ENCODE peak calls at places on chromosomes 13 and 19, in eight cellular contexts. One of them, this sample, is unnamed.

GRCh38 chr13:78609464-78610205 is 6.3 kb upstream of the POU4F1 start:
- DNase-seq in AG09319: no peak
- DNase-seq in heart left ventricle: no peak
- DNase-seq in hypothalamus: no peak
- DNase-seq in activated naive CD4-positive, alpha-beta T cell treated with Interleukin-2 at 50 U/mL for 16 hours: no peak
- DNase-seq in D721Med: no peak
- DNase-seq in NCI-H1092: peak
- DNase-seq in HFFc6: no peak
- DNase-seq in this sample: no peak

GRCh38 chr13:30376426-30377311 is 45.6 kb upstream of the UBE2L5 start:
- DNase-seq in AG09319: no peak
- DNase-seq in heart left ventricle: no peak
- DNase-seq in hypothalamus: no peak
- DNase-seq in activated naive CD4-positive, alpha-beta T cell treated with Interleukin-2 at 50 U/mL for 16 hours: peak
- DNase-seq in D721Med: no peak
- DNase-seq in NCI-H1092: no peak
- DNase-seq in HFFc6: no peak
- DNase-seq in this sample: no peak

GRCh38 chr19:15251749-15252397 is 19.6 kb upstream of the EPHX3 start:
- DNase-seq in AG09319: peak
- DNase-seq in heart left ventricle: peak
- DNase-seq in hypothalamus: no peak
- DNase-seq in activated naive CD4-positive, alpha-beta T cell treated with Interleukin-2 at 50 U/mL for 16 hours: no peak
- DNase-seq in D721Med: no peak
- DNase-seq in NCI-H1092: no peak
- DNase-seq in HFFc6: peak
- DNase-seq in this sample: peak

GRCh38 chr13:28613562-28613961 is 45.4 kb upstream of the POMP start:
- DNase-seq in AG09319: no peak
- DNase-seq in heart left ventricle: no peak
- DNase-seq in hypothalamus: no peak
- DNase-seq in activated naive CD4-positive, alpha-beta T cell treated with Interleukin-2 at 50 U/mL for 16 hours: no peak
- DNase-seq in D721Med: no peak
- DNase-seq in NCI-H1092: no peak
- DNase-seq in HFFc6: no peak
- DNase-seq in this sample: no peak

GRCh38 chr19:27824108-27824507 is 1388.8 kb downstream of the UQCRFS1 start:
- DNase-seq in AG09319: peak
- DNase-seq in heart left ventricle: no peak
- DNase-seq in hypothalamus: no peak
- DNase-seq in activated naive CD4-positive, alpha-beta T cell treated with Interleukin-2 at 50 U/mL for 16 hours: no peak
- DNase-seq in D721Med: no peak
- DNase-seq in NCI-H1092: no peak
- DNase-seq in HFFc6: no peak
- DNase-seq in this sample: no peak

GRCh38 chr13:77067519-77067918 is 40.6 kb upstream of the FBXL3 start:
- DNase-seq in AG09319: no peak
- DNase-seq in heart left ventricle: no peak
- DNase-seq in hypothalamus: no peak
- DNase-seq in activated naive CD4-positive, alpha-beta T cell treated with Interleukin-2 at 50 U/mL for 16 hours: no peak
- DNase-seq in D721Med: no peak
- DNase-seq in NCI-H1092: no peak
- DNase-seq in HFFc6: no peak
- DNase-seq in this sample: no peak

GRCh38 chr13:114203536-114203935 is 24.5 kb downstream of the CFAP97D2 start:
- DNase-seq in AG09319: no peak
- DNase-seq in heart left ventricle: no peak
- DNase-seq in hypothalamus: no peak
- DNase-seq in activated naive CD4-positive, alpha-beta T cell treated with Interleukin-2 at 50 U/mL for 16 hours: peak
- DNase-seq in D721Med: no peak
- DNase-seq in NCI-H1092: no peak
- DNase-seq in HFFc6: no peak
- DNase-seq in this sample: no peak

GRCh38 chr19:6204866-6205723 is 69.6 kb downstream of the ACSBG2 start:
- DNase-seq in AG09319: no peak
- DNase-seq in heart left ventricle: no peak
- DNase-seq in hypothalamus: no peak
- DNase-seq in activated naive CD4-positive, alpha-beta T cell treated with Interleukin-2 at 50 U/mL for 16 hours: no peak
- DNase-seq in D721Med: no peak
- DNase-seq in NCI-H1092: no peak
- DNase-seq in HFFc6: no peak
- DNase-seq in this sample: no peak

GRCh38 chr13:46492946-46493345 is 60.0 kb upstream of the LRCH1 start:
- DNase-seq in AG09319: no peak
- DNase-seq in heart left ventricle: peak
- DNase-seq in hypothalamus: no peak
- DNase-seq in activated naive CD4-positive, alpha-beta T cell treated with Interleukin-2 at 50 U/mL for 16 hours: no peak
- DNase-seq in D721Med: no peak
- DNase-seq in NCI-H1092: no peak
- DNase-seq in HFFc6: peak
- DNase-seq in this sample: peak

GRCh38 chr13:36082396-36082795 is 48.8 kb downstream of the DCLK1 start:
- DNase-seq in AG09319: no peak
- DNase-seq in heart left ventricle: no peak
- DNase-seq in hypothalamus: no peak
- DNase-seq in activated naive CD4-positive, alpha-beta T cell treated with Interleukin-2 at 50 U/mL for 16 hours: no peak
- DNase-seq in D721Med: no peak
- DNase-seq in NCI-H1092: no peak
- DNase-seq in HFFc6: no peak
- DNase-seq in this sample: peak

GRCh38 chr19:18932216-18932841 is 8.7 kb downstream of the HOMER3 start:
- DNase-seq in AG09319: no peak
- DNase-seq in heart left ventricle: peak
- DNase-seq in hypothalamus: no peak
- DNase-seq in activated naive CD4-positive, alpha-beta T cell treated with Interleukin-2 at 50 U/mL for 16 hours: peak
- DNase-seq in D721Med: no peak
- DNase-seq in NCI-H1092: no peak
- DNase-seq in HFFc6: no peak
- DNase-seq in this sample: peak

GRCh38 chr13:48086272-48086671 is 8.6 kb downstream of the MED4 start:
- DNase-seq in AG09319: no peak
- DNase-seq in heart left ventricle: no peak
- DNase-seq in hypothalamus: no peak
- DNase-seq in activated naive CD4-positive, alpha-beta T cell treated with Interleukin-2 at 50 U/mL for 16 hours: no peak
- DNase-seq in D721Med: no peak
- DNase-seq in NCI-H1092: no peak
- DNase-seq in HFFc6: no peak
- DNase-seq in this sample: no peak

GRCh38 chr13:21053231-21053630 is 8.2 kb downstream of the LATS2 start:
- DNase-seq in AG09319: no peak
- DNase-seq in heart left ventricle: no peak
- DNase-seq in hypothalamus: no peak
- DNase-seq in activated naive CD4-positive, alpha-beta T cell treated with Interleukin-2 at 50 U/mL for 16 hours: no peak
- DNase-seq in D721Med: no peak
- DNase-seq in NCI-H1092: no peak
- DNase-seq in HFFc6: no peak
- DNase-seq in this sample: no peak

GRCh38 chr13:112756967-112757758 is 67.3 kb downstream of the ATP11A start:
- DNase-seq in AG09319: no peak
- DNase-seq in heart left ventricle: peak
- DNase-seq in hypothalamus: no peak
- DNase-seq in activated naive CD4-positive, alpha-beta T cell treated with Interleukin-2 at 50 U/mL for 16 hours: no peak
- DNase-seq in D721Med: no peak
- DNase-seq in NCI-H1092: peak
- DNase-seq in HFFc6: no peak
- DNase-seq in this sample: no peak

GRCh38 chr19:1655131-1655981 is 2.9 kb upstream of the TCF3 start:
- DNase-seq in AG09319: no peak
- DNase-seq in heart left ventricle: no peak
- DNase-seq in hypothalamus: no peak
- DNase-seq in activated naive CD4-positive, alpha-beta T cell treated with Interleukin-2 at 50 U/mL for 16 hours: no peak
- DNase-seq in D721Med: no peak
- DNase-seq in NCI-H1092: no peak
- DNase-seq in HFFc6: no peak
- DNase-seq in this sample: no peak

GRCh38 chr13:36915106-36915505 is 4.9 kb downstream of the SMAD9 start:
- DNase-seq in AG09319: no peak
- DNase-seq in heart left ventricle: no peak
- DNase-seq in hypothalamus: no peak
- DNase-seq in activated naive CD4-positive, alpha-beta T cell treated with Interleukin-2 at 50 U/mL for 16 hours: no peak
- DNase-seq in D721Med: no peak
- DNase-seq in NCI-H1092: peak
- DNase-seq in HFFc6: no peak
- DNase-seq in this sample: no peak

GRCh38 chr13:112704634-112705145 is 14.9 kb downstream of the ATP11A start:
- DNase-seq in AG09319: no peak
- DNase-seq in heart left ventricle: no peak
- DNase-seq in hypothalamus: no peak
- DNase-seq in activated naive CD4-positive, alpha-beta T cell treated with Interleukin-2 at 50 U/mL for 16 hours: no peak
- DNase-seq in D721Med: peak
- DNase-seq in NCI-H1092: no peak
- DNase-seq in HFFc6: no peak
- DNase-seq in this sample: no peak

GRCh38 chr13:34347784-34348573 is 530.0 kb downstream of the RFC3 start:
- DNase-seq in AG09319: no peak
- DNase-seq in heart left ventricle: no peak
- DNase-seq in hypothalamus: no peak
- DNase-seq in activated naive CD4-positive, alpha-beta T cell treated with Interleukin-2 at 50 U/mL for 16 hours: no peak
- DNase-seq in D721Med: no peak
- DNase-seq in NCI-H1092: no peak
- DNase-seq in HFFc6: no peak
- DNase-seq in this sample: no peak

GRCh38 chr19:11113140-11113708 is 24.0 kb downstream of the LDLR start:
- DNase-seq in AG09319: no peak
- DNase-seq in heart left ventricle: no peak
- DNase-seq in hypothalamus: no peak
- DNase-seq in activated naive CD4-positive, alpha-beta T cell treated with Interleukin-2 at 50 U/mL for 16 hours: no peak
- DNase-seq in D721Med: no peak
- DNase-seq in NCI-H1092: no peak
- DNase-seq in HFFc6: no peak
- DNase-seq in this sample: no peak

GRCh38 chr13:42812311-42812710 is 30.9 kb downstream of the FAM216B start:
- DNase-seq in AG09319: no peak
- DNase-seq in heart left ventricle: no peak
- DNase-seq in hypothalamus: no peak
- DNase-seq in activated naive CD4-positive, alpha-beta T cell treated with Interleukin-2 at 50 U/mL for 16 hours: no peak
- DNase-seq in D721Med: no peak
- DNase-seq in NCI-H1092: no peak
- DNase-seq in HFFc6: peak
- DNase-seq in this sample: no peak

GRCh38 chr19:28700176-28700575 is 512.8 kb downstream of the UQCRFS1 start:
- DNase-seq in AG09319: no peak
- DNase-seq in heart left ventricle: no peak
- DNase-seq in hypothalamus: no peak
- DNase-seq in activated naive CD4-positive, alpha-beta T cell treated with Interleukin-2 at 50 U/mL for 16 hours: no peak
- DNase-seq in D721Med: no peak
- DNase-seq in NCI-H1092: no peak
- DNase-seq in HFFc6: no peak
- DNase-seq in this sample: no peak

GRCh38 chr19:47036233-47036651 is 12.2 kb downstream of the TMEM160 start:
- DNase-seq in AG09319: no peak
- DNase-seq in heart left ventricle: no peak
- DNase-seq in hypothalamus: no peak
- DNase-seq in activated naive CD4-positive, alpha-beta T cell treated with Interleukin-2 at 50 U/mL for 16 hours: no peak
- DNase-seq in D721Med: no peak
- DNase-seq in NCI-H1092: peak
- DNase-seq in HFFc6: no peak
- DNase-seq in this sample: peak

GRCh38 chr13:44399045-44399444 is 25.4 kb downstream of the SERP2 start:
- DNase-seq in AG09319: no peak
- DNase-seq in heart left ventricle: no peak
- DNase-seq in hypothalamus: no peak
- DNase-seq in activated naive CD4-positive, alpha-beta T cell treated with Interleukin-2 at 50 U/mL for 16 hours: no peak
- DNase-seq in D721Med: no peak
- DNase-seq in NCI-H1092: peak
- DNase-seq in HFFc6: no peak
- DNase-seq in this sample: no peak

GRCh38 chr13:104106705-104107393 is 1040.6 kb upstream of the SLC10A2 start:
- DNase-seq in AG09319: no peak
- DNase-seq in heart left ventricle: no peak
- DNase-seq in hypothalamus: no peak
- DNase-seq in activated naive CD4-positive, alpha-beta T cell treated with Interleukin-2 at 50 U/mL for 16 hours: no peak
- DNase-seq in D721Med: no peak
- DNase-seq in NCI-H1092: no peak
- DNase-seq in HFFc6: no peak
- DNase-seq in this sample: no peak

GRCh38 chr19:33810821-33811220 is 14.2 kb downstream of the KCTD15 start:
- DNase-seq in AG09319: no peak
- DNase-seq in heart left ventricle: no peak
- DNase-seq in hypothalamus: no peak
- DNase-seq in activated naive CD4-positive, alpha-beta T cell treated with Interleukin-2 at 50 U/mL for 16 hours: no peak
- DNase-seq in D721Med: no peak
- DNase-seq in NCI-H1092: no peak
- DNase-seq in HFFc6: no peak
- DNase-seq in this sample: no peak

GRCh38 chr13:98706446-98707110 is 45.9 kb downstream of the SLC15A1 start:
- DNase-seq in AG09319: no peak
- DNase-seq in heart left ventricle: no peak
- DNase-seq in hypothalamus: no peak
- DNase-seq in activated naive CD4-positive, alpha-beta T cell treated with Interleukin-2 at 50 U/mL for 16 hours: no peak
- DNase-seq in D721Med: no peak
- DNase-seq in NCI-H1092: no peak
- DNase-seq in HFFc6: no peak
- DNase-seq in this sample: no peak

GRCh38 chr19:19106061-19106551 is 32.2 kb downstream of the TMEM161A start:
- DNase-seq in AG09319: no peak
- DNase-seq in heart left ventricle: no peak
- DNase-seq in hypothalamus: no peak
- DNase-seq in activated naive CD4-positive, alpha-beta T cell treated with Interleukin-2 at 50 U/mL for 16 hours: no peak
- DNase-seq in D721Med: no peak
- DNase-seq in NCI-H1092: no peak
- DNase-seq in HFFc6: no peak
- DNase-seq in this sample: no peak